ENCODE peak calls at places on chromosomes 16 and 17, in four cellular contexts. E is dorsolateral prefrontal cortex, I is HCT116, U is astrocyte of the cerebellum. A is an unnamed sample.
A peak's percentile ranks its signal among the peaks of the same experiment; 100 is the strongest.

GRCh38 chr17:7703584-7704574 is 1.1 kb upstream of the EFNB3 start:
- DNase-seq in I (no peak), U (no peak), E (peak; percentile 42), A (peak; percentile 15)

GRCh38 chr16:15032547-15033308 is 23.1 kb downstream of the NTAN1 start:
- DNase-seq in I (no peak), U (peak; percentile 42), E (no peak), A (no peak)

GRCh38 chr16:2024026-2024425 is 2.7 kb upstream of the NHERF2 start:
- DNase-seq in I (no peak), U (no peak), E (no peak), A (no peak)

GRCh38 chr17:60524463-60525346 is 1.3 kb downstream of the APPBP2 start:
- DNase-seq in E (no peak), I (no peak), U (no peak), A (no peak)

GRCh38 chr17:13807103-13807502 is 205.4 kb upstream of the HS3ST3A1 start:
- DNase-seq in U (no peak), I (no peak), E (no peak), A (no peak)

GRCh38 chr17:10743316-10744009 is 13.6 kb upstream of the TMEM220 start:
- DNase-seq in U (peak; percentile 11), E (no peak), I (no peak), A (peak; percentile 10)

GRCh38 chr16:4664538-4665418 is 28.6 kb upstream of the NUDT16L1 start:
- DNase-seq in U (no peak), I (no peak), E (no peak), A (no peak)

GRCh38 chr17:3935825-3936355 is 19.6 kb upstream of the P2RX1 start:
- DNase-seq in E (no peak), U (no peak), I (no peak), A (no peak)

GRCh38 chr16:26569793-26570192 is 496.9 kb upstream of the C16orf82 start:
- DNase-seq in E (no peak), I (no peak), U (no peak), A (no peak)

GRCh38 chr17:83200746-83201145 is 121.3 kb downstream of the METRNL start:
- DNase-seq in I (no peak), U (no peak), E (no peak), A (no peak)

GRCh38 chr17:31596382-31597323 is 205.2 kb downstream of the RAB11FIP4 start:
- DNase-seq in E (peak; percentile 34), I (peak; percentile 77), U (peak; percentile 82), A (peak; percentile 97)

GRCh38 chr16:3004781-3005284 is 7.9 kb upstream of the CLDN9 start:
- DNase-seq in E (no peak), U (no peak), I (no peak), A (no peak)

GRCh38 chr17:71329310-71330098 is 791.3 kb upstream of the SOX9 start:
- DNase-seq in I (no peak), E (no peak), U (no peak), A (no peak)

GRCh38 chr16:72901012-72901411 is 146.9 kb downstream of the ZFHX3 start:
- DNase-seq in I (no peak), E (no peak), U (no peak), A (no peak)

GRCh38 chr17:13429201-13429600 is 172.5 kb downstream of the HS3ST3A1 start:
- DNase-seq in E (no peak), U (peak; percentile 31), I (no peak), A (peak; percentile 75)

GRCh38 chr16:75758215-75758614 is 31.9 kb upstream of the CPHXL start:
- DNase-seq in I (no peak), U (peak; percentile 88), E (no peak), A (no peak)

GRCh38 chr17:27800522-27800921 is at the start of gene NOS2:
- DNase-seq in E (no peak), I (no peak), U (no peak), A (no peak)

GRCh38 chr16:75065149-75065807 is 51.3 kb downstream of the LDHD start:
- DNase-seq in U (no peak), E (no peak), I (no peak), A (no peak)

GRCh38 chr16:58306327-58306726 is 11.5 kb upstream of the PRSS54 start:
- DNase-seq in I (peak; percentile 26), E (no peak), U (peak; percentile 29), A (no peak)

GRCh38 chr17:77470800-77471733 is 330.3 kb downstream of the SEC14L1 start:
- DNase-seq in E (no peak), I (peak; percentile 28), U (no peak), A (peak; percentile 67)

GRCh38 chr17:75353176-75353575 is 52.3 kb downstream of the GRB2 start:
- DNase-seq in U (no peak), I (no peak), E (no peak), A (no peak)

GRCh38 chr16:61887903-61888302 is 148.3 kb downstream of the CDH8 start:
- DNase-seq in E (peak; percentile 34), I (no peak), U (no peak), A (peak; percentile 41)

GRCh38 chr17:82106697-82107305 is 8.8 kb upstream of the FASN start:
- DNase-seq in E (no peak), U (no peak), I (no peak), A (no peak)

GRCh38 chr17:82107341-82107860 is 9.4 kb upstream of the FASN start:
- DNase-seq in I (no peak), E (no peak), U (no peak), A (no peak)

GRCh38 chr17:82105417-82105881 is 7.4 kb upstream of the FASN start:
- DNase-seq in E (no peak), U (no peak), I (no peak), A (no peak)

GRCh38 chr17:82104797-82105416 is 6.9 kb upstream of the FASN start:
- DNase-seq in I (no peak), U (no peak), E (no peak), A (no peak)

GRCh38 chr17:82105882-82106696 is 8.1 kb upstream of the FASN start:
- DNase-seq in I (peak; percentile 82), E (no peak), U (no peak), A (no peak)
- H3K4me3 ChIP-seq in I (peak overlapping the region; percentile 70), E (peak overlapping the region; percentile 13), U (no peak overlapping the region), A (no peak overlapping the region)

GRCh38 chr17:33335491-33336173 is 42.5 kb upstream of the ASIC2 start:
- DNase-seq in E (no peak), I (no peak), U (no peak), A (no peak)
- H3K4me3 ChIP-seq in E (no peak overlapping the region), I (no peak overlapping the region), U (no peak overlapping the region), A (no peak overlapping the region)

GRCh38 chr17:40113961-40114272 is 7.9 kb upstream of the MSL1 start:
- DNase-seq in E (no peak), I (no peak), U (no peak), A (no peak)
- H3K4me3 ChIP-seq in E (peak overlapping the region; percentile 62), I (peak overlapping the region; percentile 44), U (no peak overlapping the region), A (peak overlapping the region; percentile 41)

GRCh38 chr17:66507982-66508760 is 205.8 kb downstream of the PRKCA start:
- DNase-seq in E (no peak), U (no peak), I (no peak), A (no peak)
- H3K4me3 ChIP-seq in E (no peak overlapping the region), U (no peak overlapping the region), I (peak overlapping the region; percentile 35), A (no peak overlapping the region)

GRCh38 chr17:57925361-57925990 is 29.7 kb downstream of the CUEDC1 start:
- DNase-seq in E (no peak), U (no peak), I (no peak), A (no peak)
- H3K4me3 ChIP-seq in E (no peak overlapping the region), U (no peak overlapping the region), I (no peak overlapping the region), A (no peak overlapping the region)

GRCh38 chr16:78443300-78443604 is 343.8 kb downstream of the WWOX start:
- DNase-seq in I (no peak), E (no peak), U (no peak), A (no peak)
- H3K4me3 ChIP-seq in I (no peak overlapping the region), E (no peak overlapping the region), U (no peak overlapping the region), A (no peak overlapping the region)

DNA sequence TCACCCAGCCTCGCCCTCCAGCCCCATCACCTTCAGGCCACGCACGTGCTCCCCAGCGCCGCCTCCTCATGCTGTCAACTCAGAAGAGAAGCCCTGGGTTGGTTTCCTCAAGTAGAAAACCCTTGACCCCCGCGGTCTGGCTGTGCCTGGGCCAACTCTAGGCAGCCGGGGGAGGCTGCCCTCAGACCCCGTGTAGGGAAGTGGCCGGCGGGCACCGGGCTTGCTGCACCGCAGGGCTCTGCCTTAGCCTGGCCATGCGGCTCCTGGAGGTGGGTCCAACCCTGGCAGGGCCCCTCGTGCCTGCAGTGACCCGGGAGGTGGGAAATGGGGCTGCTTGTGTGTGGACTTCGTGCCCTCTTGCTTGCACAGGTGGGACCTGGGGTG is 149.9 kb upstream of the GSE1 start:
- DNase-seq in E (no peak), I (no peak), U (no peak), A (no peak)
- H3K4me3 ChIP-seq in E (peak overlapping the region; percentile 53), I (no peak overlapping the region), U (no peak overlapping the region), A (peak overlapping the region; percentile 26)

GRCh38 chr16:68884867-68885266 is 41.5 kb downstream of the TANGO6 start:
- DNase-seq in E (no peak), I (no peak), U (no peak), A (no peak)
- H3K4me3 ChIP-seq in E (no peak overlapping the region), I (no peak overlapping the region), U (no peak overlapping the region), A (no peak overlapping the region)

GRCh38 chr16:12228079-12228606 is 251.6 kb downstream of the SNX29 start:
- DNase-seq in I (no peak), U (no peak), E (no peak), A (no peak)

GRCh38 chr16:12228607-12229499 is 252.3 kb downstream of the SNX29 start:
- DNase-seq in U (peak; percentile 15), I (peak; percentile 28), E (peak; percentile 78), A (no peak)

GRCh38 chr16:12231666-12232065 is 255.1 kb downstream of the SNX29 start:
- DNase-seq in U (peak; percentile 44), E (no peak), I (no peak), A (no peak)

GRCh38 chr16:12225816-12226480 is 249.4 kb downstream of the SNX29 start:
- DNase-seq in U (peak; percentile 9), E (no peak), I (no peak), A (no peak)

GRCh38 chr16:12229759-12230594 is 253.4 kb downstream of the SNX29 start:
- DNase-seq in I (no peak), U (no peak), E (no peak), A (no peak)
- H3K4me3 ChIP-seq in I (no peak overlapping the region), U (no peak overlapping the region), E (no peak overlapping the region), A (no peak overlapping the region)

DNA sequence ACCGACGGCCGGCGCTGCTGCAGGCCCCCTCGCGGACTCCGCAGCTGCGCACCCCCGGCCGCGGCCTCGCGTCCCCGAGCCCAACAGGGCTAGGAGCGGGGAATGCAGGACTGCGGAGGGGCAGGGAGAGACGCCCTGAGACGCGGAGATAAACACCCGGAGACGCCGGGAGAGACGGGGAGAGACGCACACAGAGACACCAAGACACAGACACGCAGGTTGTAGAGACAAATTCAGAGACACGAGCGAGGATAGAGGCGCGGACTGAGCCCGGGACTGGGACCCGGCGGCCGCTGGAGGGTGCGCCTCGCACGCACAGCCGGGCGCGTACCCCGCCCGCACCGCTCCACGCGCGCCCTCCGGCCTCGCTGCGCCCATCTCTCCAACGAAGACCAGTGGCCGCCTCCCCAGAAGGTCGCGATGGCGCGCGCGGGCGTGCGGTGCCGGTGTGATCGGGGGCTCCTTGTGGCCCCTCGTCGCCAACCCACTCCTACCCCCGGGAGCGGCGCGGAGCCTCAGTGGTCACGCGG is 902 bp downstream of the STAC2 start:
- DNase-seq in U (no peak), I (no peak), E (no peak), A (no peak)
- H3K4me3 ChIP-seq in U (peak overlapping the region; percentile 33), I (no peak overlapping the region), E (peak overlapping the region; percentile 65), A (peak overlapping the region; percentile 43)